ENCODE peak calls at places on chromosomes 16 and 17, in nine cellular contexts. V is naive thymus-derived CD4-positive, alpha-beta T cell; G is Right ventricle myocardium superior; B is EL; S is HFF-Myc; W is GM23338; H is WTC11; Y is pancreas; I is esophagus squamous epithelium. M is an unnamed sample.

GRCh38 chr17:43676471-43676870 is 14.7 kb upstream of the MEOX1 start:
- DNase-seq in V (no peak), G (no peak), B (peak), S (no peak), W (no peak), H (no peak), Y (no peak), I (no peak), M (no peak)

GRCh38 chr16:85486256-85486915 is 126.7 kb upstream of the GSE1 start:
- DNase-seq in V (no peak), G (no peak), B (no peak), S (no peak), W (no peak), H (no peak), Y (no peak), I (no peak), M (no peak)

GRCh38 chr17:79912552-79913330 is 73.5 kb upstream of the CBX4 start:
- DNase-seq in V (no peak), G (no peak), B (no peak), S (no peak), W (peak), H (no peak), Y (peak), I (no peak), M (no peak)

GRCh38 chr16:26787924-26788323 is 278.8 kb upstream of the C16orf82 start:
- DNase-seq in V (no peak), G (no peak), B (no peak), S (no peak), W (no peak), H (no peak), Y (no peak), I (no peak), M (no peak)

GRCh38 chr16:67441907-67442306 is 11.0 kb downstream of the HSD11B2 start:
- DNase-seq in V (no peak), G (peak), B (no peak), S (no peak), W (no peak), H (no peak), Y (no peak), I (no peak), M (no peak)

GRCh38 chr16:12341966-12342365 is 365.4 kb downstream of the SNX29 start:
- DNase-seq in V (no peak), G (no peak), B (peak), S (no peak), W (no peak), H (no peak), Y (no peak), I (no peak), M (no peak)

GRCh38 chr16:82924075-82924854 is 297.5 kb downstream of the CDH13 start:
- DNase-seq in V (no peak), G (no peak), B (no peak), S (no peak), W (no peak), H (no peak), Y (no peak), I (no peak), M (no peak)

GRCh38 chr17:8016632-8017424 is 14.4 kb downstream of the GUCY2D start:
- DNase-seq in V (peak), G (peak), B (peak), S (no peak), W (peak), H (peak), Y (peak), I (no peak), M (no peak)

GRCh38 chr16:53414381-53414780 is 19.9 kb upstream of the RBL2 start:
- DNase-seq in V (no peak), G (no peak), B (no peak), S (no peak), W (no peak), H (no peak), Y (no peak), I (no peak), M (no peak)

GRCh38 chr16:51144203-51144602 is 6.9 kb downstream of the SALL1 start:
- DNase-seq in V (no peak), G (no peak), B (no peak), S (no peak), W (no peak), H (no peak), Y (no peak), I (no peak), M (no peak)

GRCh38 chr17:18143044-18143936 is 34.7 kb downstream of the MYO15A start:
- DNase-seq in V (no peak), G (no peak), B (peak), S (no peak), W (peak), H (peak), Y (no peak), I (no peak), M (no peak)

GRCh38 chr16:30350134-30350871 is 4.8 kb downstream of the CD2BP2 start:
- DNase-seq in V (no peak), G (no peak), B (no peak), S (no peak), W (no peak), H (no peak), Y (no peak), I (no peak), M (no peak)

GRCh38 chr16:28846933-28847273 is 755 bp upstream of the TUFM start:
- DNase-seq in V (no peak), G (peak), B (no peak), S (no peak), W (no peak), H (no peak), Y (no peak), I (no peak), M (no peak)

GRCh38 chr17:78781339-78782304 is at the start of gene CYTH1:
- DNase-seq in V (peak), G (peak), B (peak), S (no peak), W (peak), H (peak), Y (peak), I (no peak), M (no peak)

GRCh38 chr17:76027159-76027839 is at the start of gene EVPL:
- DNase-seq in V (no peak), G (no peak), B (no peak), S (no peak), W (peak), H (no peak), Y (peak), I (no peak), M (peak)

GRCh38 chr17:51948128-51948527 is 210.4 kb downstream of the CA10 start:
- DNase-seq in V (no peak), G (no peak), B (peak), S (no peak), W (no peak), H (no peak), Y (no peak), I (no peak), M (no peak)

GRCh38 chr17:30716461-30717289 is 107.8 kb downstream of the CRLF3 start:
- DNase-seq in V (no peak), G (peak), B (no peak), S (no peak), W (peak), H (peak), Y (no peak), I (no peak), M (no peak)

GRCh38 chr16:66984902-66985311 is 3.5 kb upstream of the CES4A start:
- DNase-seq in V (no peak), G (no peak), B (no peak), S (no peak), W (no peak), H (no peak), Y (no peak), I (no peak), M (no peak)

GRCh38 chr17:36550491-36551417 is 6.0 kb downstream of the GGNBP2 start:
- DNase-seq in V (no peak), G (no peak), B (no peak), S (no peak), W (no peak), H (no peak), Y (no peak), I (no peak), M (peak)

GRCh38 chr16:24853169-24853824 is 7.5 kb downstream of the SLC5A11 start:
- DNase-seq in V (no peak), G (no peak), B (no peak), S (no peak), W (no peak), H (no peak), Y (no peak), I (no peak), M (no peak)

GRCh38 chr16:15553313-15554088 is 89.5 kb downstream of the MARF1 start:
- DNase-seq in V (no peak), G (no peak), B (no peak), S (no peak), W (no peak), H (no peak), Y (no peak), I (no peak), M (no peak)

GRCh38 chr17:82887255-82888164 is 47.7 kb upstream of the ZNF750 start:
- DNase-seq in V (no peak), G (no peak), B (no peak), S (no peak), W (no peak), H (no peak), Y (no peak), I (no peak), M (no peak)

GRCh38 chr17:10217916-10218315 is 19.5 kb upstream of the GAS7 start:
- DNase-seq in V (no peak), G (no peak), B (no peak), S (peak), W (no peak), H (no peak), Y (no peak), I (no peak), M (no peak)